ENCODE peak calls at places on chromosomes 11 and 22, in six cellular contexts. One of them, this sample, is unnamed. For H3K4me1, the result is how much of the 10 kb centered on the place peaks cover.

GRCh38 chr22:24972369-24972768 is 19.9 kb downstream of the KIAA1671 start:
- DNase-seq in BE2C: no peak
- DNase-seq in cardiac muscle cell: no peak
- DNase-seq in stomach: no peak
- DNase-seq in fibroblast of lung: no peak
- DNase-seq in Karpas-422: no peak
- DNase-seq in this sample: no peak

GRCh38 chr11:31442086-31442485 is 67.3 kb downstream of the IMMP1L start:
- DNase-seq in BE2C: no peak
- DNase-seq in cardiac muscle cell: no peak
- DNase-seq in stomach: no peak
- DNase-seq in fibroblast of lung: no peak
- DNase-seq in Karpas-422: no peak
- DNase-seq in this sample: no peak

GRCh38 chr11:70630816-70631623 is 232.7 kb downstream of the CTTN start:
- DNase-seq in BE2C: peak
- DNase-seq in cardiac muscle cell: no peak
- DNase-seq in stomach: no peak
- DNase-seq in fibroblast of lung: no peak
- DNase-seq in Karpas-422: no peak
- DNase-seq in this sample: no peak

GRCh38 chr11:128497057-128497957 is 90.1 kb downstream of the ETS1 start:
- DNase-seq in BE2C: no peak
- DNase-seq in cardiac muscle cell: peak
- DNase-seq in stomach: no peak
- DNase-seq in fibroblast of lung: peak
- DNase-seq in Karpas-422: peak
- DNase-seq in this sample: peak

GRCh38 chr11:126360049-126360446 is 4.6 kb downstream of the ST3GAL4 start:
- DNase-seq in BE2C: no peak
- DNase-seq in cardiac muscle cell: no peak
- DNase-seq in stomach: no peak
- DNase-seq in fibroblast of lung: no peak
- DNase-seq in Karpas-422: no peak
- DNase-seq in this sample: no peak

GRCh38 chr11:103109818-103110388 is 677 bp downstream of the DYNC2H1 start:
- DNase-seq in BE2C: peak
- DNase-seq in cardiac muscle cell: peak
- DNase-seq in stomach: no peak
- DNase-seq in fibroblast of lung: peak
- DNase-seq in Karpas-422: no peak
- DNase-seq in this sample: no peak

GRCh38 chr11:102513869-102514268 is 16.7 kb downstream of the MMP7 start:
- DNase-seq in BE2C: no peak
- DNase-seq in cardiac muscle cell: peak
- DNase-seq in stomach: no peak
- DNase-seq in fibroblast of lung: peak
- DNase-seq in Karpas-422: no peak
- DNase-seq in this sample: peak

GRCh38 chr11:96279018-96279417 is 64.0 kb downstream of the MAML2 start:
- DNase-seq in BE2C: no peak
- DNase-seq in cardiac muscle cell: no peak
- DNase-seq in stomach: no peak
- DNase-seq in fibroblast of lung: no peak
- DNase-seq in Karpas-422: no peak
- DNase-seq in this sample: no peak

GRCh38 chr22:44892803-44893730 is 116.7 kb downstream of the PHF21B start:
- DNase-seq in BE2C: no peak
- DNase-seq in cardiac muscle cell: no peak
- DNase-seq in stomach: no peak
- DNase-seq in fibroblast of lung: no peak
- DNase-seq in Karpas-422: no peak
- DNase-seq in this sample: no peak

GRCh38 chr11:72641900-72642814 is 32.1 kb downstream of the PDE2A start:
- DNase-seq in BE2C: peak
- DNase-seq in cardiac muscle cell: peak
- DNase-seq in stomach: peak
- DNase-seq in fibroblast of lung: peak
- DNase-seq in Karpas-422: no peak
- DNase-seq in this sample: peak

GRCh38 chr11:75905434-75905833 is 90.4 kb downstream of the UVRAG start:
- DNase-seq in BE2C: no peak
- DNase-seq in cardiac muscle cell: no peak
- DNase-seq in stomach: no peak
- DNase-seq in fibroblast of lung: no peak
- DNase-seq in Karpas-422: no peak
- DNase-seq in this sample: no peak

GRCh38 chr22:37267661-37268413 is 14.5 kb upstream of the CYTH4 start:
- DNase-seq in BE2C: no peak
- DNase-seq in cardiac muscle cell: no peak
- DNase-seq in stomach: no peak
- DNase-seq in fibroblast of lung: no peak
- DNase-seq in Karpas-422: no peak
- DNase-seq in this sample: no peak

GRCh38 chr22:28017859-28018258 is 98.8 kb upstream of the PITPNB start:
- DNase-seq in BE2C: peak
- DNase-seq in cardiac muscle cell: no peak
- DNase-seq in stomach: peak
- DNase-seq in fibroblast of lung: no peak
- DNase-seq in Karpas-422: no peak
- DNase-seq in this sample: no peak

GRCh38 chr22:42662114-42663021 is 13.2 kb upstream of the CYB5R3 start:
- DNase-seq in BE2C: peak
- DNase-seq in cardiac muscle cell: peak
- DNase-seq in stomach: peak
- DNase-seq in fibroblast of lung: peak
- DNase-seq in Karpas-422: peak
- DNase-seq in this sample: peak

GRCh38 chr11:77633856-77634425 is 3.7 kb downstream of the CLNS1A start:
- DNase-seq in BE2C: no peak
- DNase-seq in cardiac muscle cell: peak
- DNase-seq in stomach: no peak
- DNase-seq in fibroblast of lung: no peak
- DNase-seq in Karpas-422: no peak
- DNase-seq in this sample: no peak

GRCh38 chr11:77637345-77638165 is at the start of gene CLNS1A:
- DNase-seq in BE2C: peak
- DNase-seq in cardiac muscle cell: peak
- DNase-seq in stomach: peak
- DNase-seq in fibroblast of lung: peak
- DNase-seq in Karpas-422: peak
- DNase-seq in this sample: peak

GRCh38 chr11:77642228-77642627 is 4.6 kb upstream of the CLNS1A start:
- DNase-seq in BE2C: no peak
- DNase-seq in cardiac muscle cell: no peak
- DNase-seq in stomach: no peak
- DNase-seq in fibroblast of lung: no peak
- DNase-seq in Karpas-422: no peak
- DNase-seq in this sample: no peak

GRCh38 chr11:77634724-77635123 is 2.9 kb downstream of the CLNS1A start:
- DNase-seq in BE2C: no peak
- DNase-seq in cardiac muscle cell: no peak
- DNase-seq in stomach: no peak
- DNase-seq in fibroblast of lung: no peak
- DNase-seq in Karpas-422: no peak
- DNase-seq in this sample: no peak

GRCh38 chr11:77636738-77637344 is 753 bp downstream of the CLNS1A start:
- DNase-seq in BE2C: no peak
- DNase-seq in cardiac muscle cell: no peak
- DNase-seq in stomach: no peak
- DNase-seq in fibroblast of lung: no peak
- DNase-seq in Karpas-422: peak
- DNase-seq in this sample: no peak
- H3K4me3 ChIP-seq in BE2C: peak
- H3K4me3 ChIP-seq in cardiac muscle cell: peak
- H3K4me3 ChIP-seq in stomach: peak
- H3K4me3 ChIP-seq in fibroblast of lung: peak
- H3K4me3 ChIP-seq in Karpas-422: peak
- H3K4me3 ChIP-seq in this sample: peak

GRCh38 chr11:12743834-12744449 is 69.7 kb downstream of the TEAD1 start:
- DNase-seq in BE2C: no peak
- DNase-seq in cardiac muscle cell: no peak
- DNase-seq in stomach: no peak
- DNase-seq in fibroblast of lung: no peak
- DNase-seq in Karpas-422: no peak
- DNase-seq in this sample: no peak

GRCh38 chr11:12744831-12745502 is 70.7 kb downstream of the TEAD1 start:
- DNase-seq in BE2C: peak
- DNase-seq in cardiac muscle cell: no peak
- DNase-seq in stomach: no peak
- DNase-seq in fibroblast of lung: no peak
- DNase-seq in Karpas-422: no peak
- DNase-seq in this sample: no peak

GRCh38 chr11:12737024-12737423 is 62.8 kb downstream of the TEAD1 start:
- DNase-seq in BE2C: no peak
- DNase-seq in cardiac muscle cell: no peak
- DNase-seq in stomach: no peak
- DNase-seq in fibroblast of lung: no peak
- DNase-seq in Karpas-422: no peak
- DNase-seq in this sample: no peak

GRCh38 chr11:12745787-12746186 is 71.6 kb downstream of the TEAD1 start:
- DNase-seq in BE2C: no peak
- DNase-seq in cardiac muscle cell: no peak
- DNase-seq in stomach: no peak
- DNase-seq in fibroblast of lung: no peak
- DNase-seq in Karpas-422: no peak
- DNase-seq in this sample: no peak

DNA sequence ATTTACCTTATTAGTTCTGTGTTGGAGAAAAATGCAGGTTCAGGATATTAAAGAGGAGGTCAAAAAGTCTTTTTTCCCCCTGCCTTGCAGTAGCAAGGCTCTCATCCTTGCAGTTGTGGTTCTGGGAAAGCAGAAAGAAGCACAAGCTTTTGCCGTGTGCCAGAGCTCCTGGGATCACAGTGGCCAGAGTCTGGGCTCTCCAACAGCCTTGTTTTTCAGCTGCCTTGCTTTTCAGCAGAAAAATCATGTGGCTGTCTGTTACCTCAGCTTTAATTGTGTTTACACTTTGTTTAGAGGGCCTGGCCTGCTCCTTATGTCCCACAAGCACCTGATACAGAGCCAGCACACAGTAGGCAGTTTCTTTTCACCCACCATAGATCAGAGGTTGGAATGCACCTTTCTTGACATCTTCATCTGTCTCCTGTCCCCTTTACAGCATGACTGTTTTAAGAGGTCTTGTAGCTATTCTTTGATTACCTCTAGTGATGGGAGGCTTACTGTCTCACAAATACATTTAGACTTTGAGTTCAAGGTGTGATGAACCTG is 67.5 kb downstream of the TEAD1 start:
- DNase-seq in BE2C: no peak
- DNase-seq in cardiac muscle cell: no peak
- DNase-seq in stomach: no peak
- DNase-seq in fibroblast of lung: no peak
- DNase-seq in Karpas-422: no peak
- DNase-seq in this sample: no peak
- H3K4me1 ChIP-seq in BE2C: under half
- H3K4me1 ChIP-seq in cardiac muscle cell: under half
- H3K4me1 ChIP-seq in stomach: under half
- H3K4me1 ChIP-seq in fibroblast of lung: under half
- H3K4me1 ChIP-seq in Karpas-422: under half
- H3K4me1 ChIP-seq in this sample: under half

DNA sequence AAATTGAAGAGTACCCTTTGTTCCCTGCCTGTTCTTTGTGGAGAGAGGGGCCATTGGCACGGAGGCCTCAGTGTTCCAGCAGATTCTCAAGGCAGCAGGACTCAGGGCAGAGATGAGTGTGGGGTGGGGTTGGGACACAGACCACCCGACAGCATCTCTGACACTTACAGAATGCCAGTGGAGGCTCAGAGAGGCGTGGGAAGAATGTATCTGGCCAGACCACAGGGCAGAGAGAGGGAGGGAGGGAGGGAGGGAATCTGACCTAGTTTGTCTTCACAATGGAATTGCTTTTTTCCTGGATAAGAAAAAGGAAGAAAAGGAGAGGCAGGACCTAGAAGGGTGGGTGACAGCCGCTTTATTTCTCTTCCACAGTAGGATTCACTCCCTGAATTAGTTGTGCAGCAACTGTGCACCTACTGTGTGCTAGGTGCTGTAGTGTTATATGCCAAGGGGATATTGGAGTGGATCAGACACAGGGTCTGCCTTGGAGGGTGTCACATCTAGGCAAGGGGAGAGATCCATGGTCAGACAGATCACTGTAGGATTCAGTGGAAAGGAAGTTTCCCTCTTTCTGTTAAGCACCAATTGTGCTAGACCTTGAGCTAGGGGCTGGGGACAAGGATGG is 3.7 kb downstream of the KCNK4 start:
- DNase-seq in BE2C: no peak
- DNase-seq in cardiac muscle cell: peak
- DNase-seq in stomach: no peak
- DNase-seq in fibroblast of lung: peak
- DNase-seq in Karpas-422: no peak
- DNase-seq in this sample: no peak
- H3K4me3 ChIP-seq in BE2C: no peak
- H3K4me3 ChIP-seq in cardiac muscle cell: no peak
- H3K4me3 ChIP-seq in stomach: no peak
- H3K4me3 ChIP-seq in fibroblast of lung: no peak
- H3K4me3 ChIP-seq in Karpas-422: no peak
- H3K4me3 ChIP-seq in this sample: no peak

DNA sequence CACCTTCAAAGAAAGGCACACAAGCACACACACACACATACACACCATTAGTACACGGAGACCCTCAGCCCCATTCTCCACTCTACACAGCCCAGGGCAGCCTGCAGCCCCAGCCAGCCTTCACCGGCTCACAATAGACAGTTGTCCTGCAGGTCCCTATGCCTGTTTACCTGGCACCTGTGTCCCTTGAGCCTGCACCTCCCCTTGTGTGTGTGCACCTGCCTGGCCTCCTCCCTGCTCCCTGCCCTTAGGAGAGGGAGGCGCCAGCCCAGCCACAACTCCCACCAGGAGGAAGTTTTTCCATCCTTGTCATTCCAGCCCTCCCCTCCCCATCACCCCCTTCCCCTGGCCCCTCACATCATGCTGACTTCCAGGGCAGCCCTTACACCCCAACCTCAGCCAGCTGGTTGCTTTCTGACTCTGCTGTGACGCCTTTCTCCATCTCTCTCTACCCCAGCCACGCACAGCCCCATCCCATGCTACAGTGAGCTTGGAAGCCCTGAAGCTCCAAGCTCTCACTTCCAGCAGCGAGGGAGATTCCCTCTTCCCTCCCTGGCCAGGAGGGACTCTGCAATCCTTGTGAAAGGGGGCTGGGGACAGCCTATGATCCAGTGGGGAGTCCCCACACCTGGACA is 4.4 kb downstream of the AHNAK start:
- DNase-seq in BE2C: no peak
- DNase-seq in cardiac muscle cell: no peak
- DNase-seq in stomach: peak
- DNase-seq in fibroblast of lung: no peak
- DNase-seq in Karpas-422: no peak
- DNase-seq in this sample: no peak
- H3K4me1 ChIP-seq in BE2C: under half
- H3K4me1 ChIP-seq in cardiac muscle cell: under half
- H3K4me1 ChIP-seq in stomach: half or more
- H3K4me1 ChIP-seq in fibroblast of lung: under half
- H3K4me1 ChIP-seq in Karpas-422: under half
- H3K4me1 ChIP-seq in this sample: half or more